ENCODE peak calls at places on chromosome 14, in ten cellular contexts. X is neural progenitor cell, V is thoracic aorta, G is foreskin fibroblast, N is fibroblast of pulmonary artery, Q is A549, S is astrocyte of the spinal cord, I is cardiac muscle cell, J is left ventricle myocardium inferior, B is small intestine. A is an unnamed sample.

GRCh38 chr14:50926851-50927386 is 17.4 kb downstream of the PYGL start:
- DNase-seq in J (no peak), S (no peak), G (no peak), N (peak), V (no peak), I (no peak), Q (no peak), B (no peak), X (no peak), A (no peak)

GRCh38 chr14:99524804-99525698 is 43.8 kb downstream of the CCNK start:
- DNase-seq in B (peak), S (peak), I (peak), X (peak), N (peak), J (peak), G (no peak), V (no peak), Q (peak), A (no peak)

GRCh38 chr14:92505826-92506225 is 7.8 kb upstream of the RIN3 start:
- DNase-seq in S (no peak), I (no peak), J (no peak), B (no peak), V (no peak), X (no peak), Q (no peak), G (no peak), N (no peak), A (no peak)

GRCh38 chr14:68938515-68939423 is 40.3 kb downstream of the ACTN1 start:
- DNase-seq in V (no peak), G (no peak), I (peak), Q (peak), N (peak), B (peak), J (peak), X (no peak), S (peak), A (no peak)

GRCh38 chr14:91269076-91269991 is 24.8 kb upstream of the GPR68 start:
- DNase-seq in Q (no peak), I (peak), B (no peak), X (no peak), J (no peak), S (no peak), V (no peak), G (no peak), N (peak), A (no peak)

GRCh38 chr14:45426685-45427282 is 173.8 kb upstream of the MIS18BP1 start:
- DNase-seq in Q (peak), V (no peak), X (peak), G (peak), J (no peak), I (peak), S (peak), N (peak), B (peak), A (peak)

GRCh38 chr14:76918751-76919421 is 92.7 kb downstream of the LRRC74A start:
- DNase-seq in S (peak), B (peak), X (peak), G (peak), V (peak), N (peak), J (peak), Q (peak), I (peak), A (peak)

GRCh38 chr14:50773632-50774541 is 57.1 kb downstream of the NIN start:
- DNase-seq in X (peak), I (peak), S (peak), N (peak), B (peak), V (no peak), G (peak), J (no peak), Q (peak), A (no peak)

GRCh38 chr14:102819176-102819628 is 42.0 kb downstream of the TRAF3 start:
- DNase-seq in I (no peak), J (no peak), Q (no peak), B (peak), N (no peak), S (no peak), X (no peak), V (no peak), G (no peak), A (no peak)
- H3K4me3 ChIP-seq in I (no peak), J (no peak), Q (no peak), B (no peak), N (no peak), S (no peak), X (no peak), V (no peak), G (no peak), A (no peak)

DNA sequence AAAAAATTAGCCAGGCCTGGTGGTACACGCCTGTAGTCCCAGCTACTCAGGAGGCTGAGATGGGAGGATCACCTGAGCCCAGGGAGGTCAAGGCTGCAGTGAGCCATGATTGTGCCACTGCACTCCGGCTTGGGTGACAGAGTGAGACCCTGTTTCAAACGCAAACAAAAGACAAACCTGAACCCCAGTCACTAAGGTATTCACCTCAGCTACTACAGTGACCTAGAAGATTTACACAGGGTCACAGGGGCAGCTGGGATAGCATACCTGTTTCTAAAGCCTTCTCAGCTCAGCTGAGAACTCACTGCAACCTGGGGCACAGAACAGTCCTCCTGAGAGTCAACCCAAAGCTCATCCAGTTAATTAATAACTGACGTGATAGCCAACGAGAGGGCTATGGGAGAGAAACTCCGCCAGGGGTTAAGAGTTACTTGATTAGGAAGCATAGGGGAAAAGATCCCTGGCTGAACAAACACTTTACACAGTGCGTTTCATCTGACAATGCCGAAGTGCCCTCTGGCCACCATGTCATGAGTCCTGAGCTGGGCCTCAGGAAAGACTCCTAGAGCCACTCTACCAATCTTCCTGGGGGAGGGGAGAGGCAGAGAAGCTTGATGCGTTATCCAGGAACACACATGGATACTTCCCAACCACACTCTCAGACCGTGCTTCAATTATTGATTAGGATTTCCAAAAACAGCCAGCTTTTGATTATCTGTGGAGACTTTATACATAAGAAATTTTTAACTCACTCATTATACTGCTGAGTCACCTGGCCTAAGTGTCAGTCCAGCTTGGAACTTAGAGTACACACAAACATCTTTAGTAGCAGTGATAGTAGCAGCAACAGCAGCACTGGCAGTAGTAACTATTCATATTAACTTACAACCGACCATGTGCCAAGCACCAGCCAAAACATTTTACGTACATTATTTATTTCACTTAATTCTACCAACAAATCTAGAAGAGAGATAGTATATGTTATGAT is 48.2 kb downstream of the FOXN3 start:
- DNase-seq in G (no peak), N (no peak), Q (no peak), X (no peak), I (no peak), B (peak), J (no peak), S (no peak), V (no peak), A (no peak)
- H3K4me3 ChIP-seq in G (no peak), N (no peak), Q (no peak), X (no peak), I (no peak), B (no peak), J (no peak), S (no peak), V (no peak), A (no peak)

GRCh38 chr14:106845286-106846087 is 1319.1 kb downstream of the TMEM121 start:
- DNase-seq in Q (peak), B (peak), V (no peak), N (no peak), I (no peak), G (no peak), S (no peak), X (no peak), J (no peak), A (no peak)

GRCh38 chr14:106842687-106843086 is 1316.3 kb downstream of the TMEM121 start:
- DNase-seq in V (no peak), J (no peak), X (no peak), G (no peak), S (no peak), Q (peak), I (no peak), B (peak), N (no peak), A (no peak)

GRCh38 chr14:106844608-106845285 is 1318.4 kb downstream of the TMEM121 start:
- DNase-seq in Q (peak), X (no peak), I (no peak), S (no peak), N (no peak), J (peak), B (peak), V (no peak), G (no peak), A (no peak)

GRCh38 chr14:106843376-106843775 is 1317.0 kb downstream of the TMEM121 start:
- DNase-seq in G (no peak), B (no peak), I (no peak), N (no peak), V (no peak), X (no peak), J (no peak), S (no peak), Q (no peak), A (no peak)

GRCh38 chr14:106843951-106844483 is 1317.6 kb downstream of the TMEM121 start:
- DNase-seq in S (no peak), X (no peak), Q (peak), J (no peak), G (no peak), I (no peak), B (peak), V (no peak), N (no peak), A (no peak)
- H3K4me3 ChIP-seq in S (no peak), X (no peak), Q (peak), J (peak), G (no peak), I (no peak), B (peak), V (peak), N (no peak), A (no peak)

DNA sequence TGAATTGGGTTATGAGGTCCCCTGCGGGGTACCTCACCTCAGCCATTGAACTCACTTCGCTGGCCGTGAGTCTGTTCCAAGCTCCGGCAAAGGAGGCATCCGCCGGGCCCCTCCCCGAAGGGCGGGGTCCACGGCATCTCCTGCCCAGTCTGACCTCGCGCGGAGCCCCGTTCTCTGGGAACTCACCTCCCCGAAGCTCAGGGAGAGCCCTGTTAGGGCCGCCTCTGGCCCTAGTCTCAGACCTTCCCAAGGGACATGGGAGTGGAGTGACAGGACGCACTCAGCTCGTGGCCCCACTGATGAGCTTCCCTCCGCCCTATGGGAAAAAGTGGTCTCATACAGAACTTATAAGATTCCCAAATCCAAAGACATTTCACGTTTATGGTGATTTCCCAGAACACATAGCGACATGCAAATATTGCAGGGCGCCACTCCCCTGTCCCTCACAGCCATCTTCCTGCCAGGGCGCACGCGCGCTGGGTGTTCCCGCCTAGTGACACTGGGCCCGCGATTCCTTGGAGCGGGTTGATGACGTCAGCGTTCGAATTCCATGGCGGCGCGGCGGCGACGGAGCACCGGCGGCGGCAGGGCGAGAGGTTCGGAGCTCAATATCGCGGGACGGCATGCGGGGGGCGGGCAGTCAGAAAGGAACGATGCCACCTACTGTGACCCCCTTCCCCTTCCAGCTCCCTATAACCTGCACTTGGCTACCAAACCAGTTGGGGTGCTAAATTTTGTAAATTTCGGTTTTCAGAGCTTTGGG is at the start of gene PARP2:
- DNase-seq in I (peak), G (peak), V (peak), X (peak), B (peak), S (peak), Q (peak), J (peak), N (peak), A (peak)
- H3K4me3 ChIP-seq in I (peak), G (peak), V (peak), X (peak), B (peak), S (peak), Q (peak), J (peak), N (peak), A (peak)

DNA sequence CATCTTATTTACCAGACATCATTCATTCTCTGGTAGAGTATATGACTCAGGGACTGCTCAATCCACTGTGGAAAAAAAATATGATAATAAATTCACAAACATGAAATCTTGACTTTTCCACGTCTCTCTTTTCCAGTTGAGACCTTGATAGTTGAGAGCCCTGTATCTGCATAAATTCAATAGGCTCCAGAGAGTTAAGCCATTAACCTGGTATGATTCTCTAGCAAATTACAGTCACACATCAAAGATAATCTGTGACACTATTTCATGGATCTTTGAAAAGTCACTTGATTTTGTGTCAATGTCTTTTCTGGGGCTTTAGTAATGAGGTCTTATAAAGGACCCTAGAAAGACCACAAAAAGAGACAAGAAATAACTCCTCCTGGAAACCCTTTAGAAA is 154.2 kb upstream of the FOXG1 start:
- DNase-seq in X (no peak), J (no peak), Q (no peak), G (no peak), I (no peak), V (no peak), S (no peak), N (no peak), B (no peak), A (no peak)
- H3K4me3 ChIP-seq in X (no peak), J (no peak), Q (no peak), G (no peak), I (no peak), V (no peak), S (no peak), N (no peak), B (no peak), A (no peak)